ENCODE peak calls at places on chromosome 15, in seven cellular contexts. One of them, this sample, is unnamed.

GRCh38 chr15:44798815-44799214 is 62.5 kb downstream of the TRIM69 start:
- DNase-seq in ascending aorta: no peak
- DNase-seq in PC-9: no peak
- DNase-seq in ovary: no peak
- DNase-seq in neural progenitor cell: peak; percentile 22
- DNase-seq in naive thymus-derived CD4-positive, alpha-beta T cell: no peak
- DNase-seq in CD8-positive, alpha-beta memory T cell: no peak
- DNase-seq in this sample: no peak

GRCh38 chr15:59205839-59206622 is 612 bp upstream of the LDHAL6B start:
- DNase-seq in ascending aorta: no peak
- DNase-seq in PC-9: no peak
- DNase-seq in ovary: no peak
- DNase-seq in neural progenitor cell: no peak
- DNase-seq in naive thymus-derived CD4-positive, alpha-beta T cell: no peak
- DNase-seq in CD8-positive, alpha-beta memory T cell: no peak
- DNase-seq in this sample: no peak

GRCh38 chr15:100901702-100902435 is 17.3 kb upstream of the LRRK1 start:
- DNase-seq in ascending aorta: no peak
- DNase-seq in PC-9: no peak
- DNase-seq in ovary: peak; percentile 21
- DNase-seq in neural progenitor cell: no peak
- DNase-seq in naive thymus-derived CD4-positive, alpha-beta T cell: no peak
- DNase-seq in CD8-positive, alpha-beta memory T cell: no peak
- DNase-seq in this sample: peak; percentile 23

GRCh38 chr15:94674251-94674650 is 442.9 kb downstream of the MCTP2 start:
- DNase-seq in ascending aorta: no peak
- DNase-seq in PC-9: no peak
- DNase-seq in ovary: peak; percentile 16
- DNase-seq in neural progenitor cell: no peak
- DNase-seq in naive thymus-derived CD4-positive, alpha-beta T cell: no peak
- DNase-seq in CD8-positive, alpha-beta memory T cell: no peak
- DNase-seq in this sample: peak; percentile 5

GRCh38 chr15:71698752-71699151 is 111.6 kb upstream of the NR2E3 start:
- DNase-seq in ascending aorta: no peak
- DNase-seq in PC-9: no peak
- DNase-seq in ovary: no peak
- DNase-seq in neural progenitor cell: no peak
- DNase-seq in naive thymus-derived CD4-positive, alpha-beta T cell: no peak
- DNase-seq in CD8-positive, alpha-beta memory T cell: no peak
- DNase-seq in this sample: no peak

GRCh38 chr15:58486062-58486461 is 54.3 kb downstream of the LIPC start:
- DNase-seq in ascending aorta: no peak
- DNase-seq in PC-9: no peak
- DNase-seq in ovary: no peak
- DNase-seq in neural progenitor cell: no peak
- DNase-seq in naive thymus-derived CD4-positive, alpha-beta T cell: no peak
- DNase-seq in CD8-positive, alpha-beta memory T cell: no peak
- DNase-seq in this sample: no peak

GRCh38 chr15:82158811-82159210 is 103.7 kb downstream of the EFL1 start:
- DNase-seq in ascending aorta: no peak
- DNase-seq in PC-9: no peak
- DNase-seq in ovary: no peak
- DNase-seq in neural progenitor cell: no peak
- DNase-seq in naive thymus-derived CD4-positive, alpha-beta T cell: no peak
- DNase-seq in CD8-positive, alpha-beta memory T cell: no peak
- DNase-seq in this sample: no peak

GRCh38 chr15:101697488-101697887 is 26.8 kb downstream of the TARS3 start:
- DNase-seq in ascending aorta: no peak
- DNase-seq in PC-9: no peak
- DNase-seq in ovary: no peak
- DNase-seq in neural progenitor cell: no peak
- DNase-seq in naive thymus-derived CD4-positive, alpha-beta T cell: peak; percentile 58
- DNase-seq in CD8-positive, alpha-beta memory T cell: no peak
- DNase-seq in this sample: no peak

GRCh38 chr15:47964229-47964628 is 156.6 kb upstream of the SLC24A5 start:
- DNase-seq in ascending aorta: no peak
- DNase-seq in PC-9: no peak
- DNase-seq in ovary: no peak
- DNase-seq in neural progenitor cell: no peak
- DNase-seq in naive thymus-derived CD4-positive, alpha-beta T cell: no peak
- DNase-seq in CD8-positive, alpha-beta memory T cell: no peak
- DNase-seq in this sample: no peak

GRCh38 chr15:64461577-64462162 is 1.3 kb downstream of the ZNF609 start:
- DNase-seq in ascending aorta: no peak
- DNase-seq in PC-9: no peak
- DNase-seq in ovary: no peak
- DNase-seq in neural progenitor cell: peak; percentile 77
- DNase-seq in naive thymus-derived CD4-positive, alpha-beta T cell: peak; percentile 43
- DNase-seq in CD8-positive, alpha-beta memory T cell: no peak
- DNase-seq in this sample: peak; percentile 28

GRCh38 chr15:33098082-33099058 is 96.1 kb downstream of the FMN1 start:
- DNase-seq in ascending aorta: no peak
- DNase-seq in PC-9: peak; percentile 23
- DNase-seq in ovary: no peak
- DNase-seq in neural progenitor cell: no peak
- DNase-seq in naive thymus-derived CD4-positive, alpha-beta T cell: no peak
- DNase-seq in CD8-positive, alpha-beta memory T cell: no peak
- DNase-seq in this sample: peak; percentile 40

GRCh38 chr15:91100561-91101355 is 701 bp downstream of the SV2B start:
- DNase-seq in ascending aorta: no peak
- DNase-seq in PC-9: no peak
- DNase-seq in ovary: no peak
- DNase-seq in neural progenitor cell: peak; percentile 23
- DNase-seq in naive thymus-derived CD4-positive, alpha-beta T cell: no peak
- DNase-seq in CD8-positive, alpha-beta memory T cell: no peak
- DNase-seq in this sample: peak; percentile 37

GRCh38 chr15:101059381-101060341 is 140.5 kb downstream of the LRRK1 start:
- DNase-seq in ascending aorta: no peak
- DNase-seq in PC-9: no peak
- DNase-seq in ovary: no peak
- DNase-seq in neural progenitor cell: no peak
- DNase-seq in naive thymus-derived CD4-positive, alpha-beta T cell: no peak
- DNase-seq in CD8-positive, alpha-beta memory T cell: no peak
- DNase-seq in this sample: no peak

GRCh38 chr15:52328680-52329079 is 33.1 kb upstream of the MYO5C start:
- DNase-seq in ascending aorta: no peak
- DNase-seq in PC-9: no peak
- DNase-seq in ovary: no peak
- DNase-seq in neural progenitor cell: no peak
- DNase-seq in naive thymus-derived CD4-positive, alpha-beta T cell: no peak
- DNase-seq in CD8-positive, alpha-beta memory T cell: no peak
- DNase-seq in this sample: no peak

GRCh38 chr15:80070840-80071239 is 11.4 kb downstream of the ZFAND6 start:
- DNase-seq in ascending aorta: no peak
- DNase-seq in PC-9: no peak
- DNase-seq in ovary: no peak
- DNase-seq in neural progenitor cell: no peak
- DNase-seq in naive thymus-derived CD4-positive, alpha-beta T cell: no peak
- DNase-seq in CD8-positive, alpha-beta memory T cell: no peak
- DNase-seq in this sample: peak; percentile 39

GRCh38 chr15:81327526-81327925 is 3.6 kb upstream of the STARD5 start:
- DNase-seq in ascending aorta: no peak
- DNase-seq in PC-9: no peak
- DNase-seq in ovary: no peak
- DNase-seq in neural progenitor cell: no peak
- DNase-seq in naive thymus-derived CD4-positive, alpha-beta T cell: no peak
- DNase-seq in CD8-positive, alpha-beta memory T cell: no peak
- DNase-seq in this sample: peak; percentile 93

GRCh38 chr15:89776274-89777072 is at the start of gene MESP2:
- DNase-seq in ascending aorta: no peak
- DNase-seq in PC-9: peak; percentile 66
- DNase-seq in ovary: peak; percentile 81
- DNase-seq in neural progenitor cell: peak; percentile 96
- DNase-seq in naive thymus-derived CD4-positive, alpha-beta T cell: peak; percentile 36
- DNase-seq in CD8-positive, alpha-beta memory T cell: no peak
- DNase-seq in this sample: peak; percentile 81

GRCh38 chr15:89777821-89778380 is 1.8 kb downstream of the MESP2 start:
- DNase-seq in ascending aorta: no peak
- DNase-seq in PC-9: no peak
- DNase-seq in ovary: no peak
- DNase-seq in neural progenitor cell: no peak
- DNase-seq in naive thymus-derived CD4-positive, alpha-beta T cell: no peak
- DNase-seq in CD8-positive, alpha-beta memory T cell: no peak
- DNase-seq in this sample: no peak

GRCh38 chr15:89774492-89774891 is 1.6 kb upstream of the MESP2 start:
- DNase-seq in ascending aorta: no peak
- DNase-seq in PC-9: no peak
- DNase-seq in ovary: no peak
- DNase-seq in neural progenitor cell: no peak
- DNase-seq in naive thymus-derived CD4-positive, alpha-beta T cell: no peak
- DNase-seq in CD8-positive, alpha-beta memory T cell: no peak
- DNase-seq in this sample: no peak

GRCh38 chr15:89777073-89777820 is 1.1 kb downstream of the MESP2 start:
- DNase-seq in ascending aorta: no peak
- DNase-seq in PC-9: no peak
- DNase-seq in ovary: no peak
- DNase-seq in neural progenitor cell: no peak
- DNase-seq in naive thymus-derived CD4-positive, alpha-beta T cell: no peak
- DNase-seq in CD8-positive, alpha-beta memory T cell: no peak
- DNase-seq in this sample: no peak

DNA sequence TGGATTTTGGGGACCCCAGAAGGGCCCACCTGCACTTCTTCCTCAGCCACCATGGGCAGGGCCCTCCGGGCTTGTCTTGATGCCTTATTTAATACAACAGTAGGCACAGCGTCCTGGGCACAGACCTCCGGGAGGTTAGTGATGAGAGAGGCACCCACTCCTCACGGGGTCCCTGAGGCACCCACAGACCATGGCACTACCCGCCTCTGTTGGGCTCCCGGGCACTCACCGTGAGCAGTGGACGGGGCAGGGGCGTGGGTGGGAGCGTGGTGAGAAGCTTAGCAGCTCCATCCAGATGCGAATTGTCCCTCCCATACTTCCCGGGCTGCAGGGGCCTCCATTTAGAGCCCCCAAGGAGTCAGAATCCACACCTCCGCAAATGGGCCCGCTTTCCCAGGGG is 317 bp upstream of the MESP2 start:
- DNase-seq in ascending aorta: no peak
- DNase-seq in PC-9: no peak
- DNase-seq in ovary: no peak
- DNase-seq in neural progenitor cell: no peak
- DNase-seq in naive thymus-derived CD4-positive, alpha-beta T cell: no peak
- DNase-seq in CD8-positive, alpha-beta memory T cell: no peak
- DNase-seq in this sample: no peak
- H3K4me3 ChIP-seq in ascending aorta: peak overlapping the region; percentile 50
- H3K4me3 ChIP-seq in PC-9: no peak overlapping the region
- H3K4me3 ChIP-seq in ovary: peak overlapping the region; percentile 41
- H3K4me3 ChIP-seq in neural progenitor cell: no peak overlapping the region
- H3K4me3 ChIP-seq in naive thymus-derived CD4-positive, alpha-beta T cell: no peak overlapping the region
- H3K4me3 ChIP-seq in CD8-positive, alpha-beta memory T cell: no peak overlapping the region
- H3K4me3 ChIP-seq in this sample: peak overlapping the region; percentile 46

DNA sequence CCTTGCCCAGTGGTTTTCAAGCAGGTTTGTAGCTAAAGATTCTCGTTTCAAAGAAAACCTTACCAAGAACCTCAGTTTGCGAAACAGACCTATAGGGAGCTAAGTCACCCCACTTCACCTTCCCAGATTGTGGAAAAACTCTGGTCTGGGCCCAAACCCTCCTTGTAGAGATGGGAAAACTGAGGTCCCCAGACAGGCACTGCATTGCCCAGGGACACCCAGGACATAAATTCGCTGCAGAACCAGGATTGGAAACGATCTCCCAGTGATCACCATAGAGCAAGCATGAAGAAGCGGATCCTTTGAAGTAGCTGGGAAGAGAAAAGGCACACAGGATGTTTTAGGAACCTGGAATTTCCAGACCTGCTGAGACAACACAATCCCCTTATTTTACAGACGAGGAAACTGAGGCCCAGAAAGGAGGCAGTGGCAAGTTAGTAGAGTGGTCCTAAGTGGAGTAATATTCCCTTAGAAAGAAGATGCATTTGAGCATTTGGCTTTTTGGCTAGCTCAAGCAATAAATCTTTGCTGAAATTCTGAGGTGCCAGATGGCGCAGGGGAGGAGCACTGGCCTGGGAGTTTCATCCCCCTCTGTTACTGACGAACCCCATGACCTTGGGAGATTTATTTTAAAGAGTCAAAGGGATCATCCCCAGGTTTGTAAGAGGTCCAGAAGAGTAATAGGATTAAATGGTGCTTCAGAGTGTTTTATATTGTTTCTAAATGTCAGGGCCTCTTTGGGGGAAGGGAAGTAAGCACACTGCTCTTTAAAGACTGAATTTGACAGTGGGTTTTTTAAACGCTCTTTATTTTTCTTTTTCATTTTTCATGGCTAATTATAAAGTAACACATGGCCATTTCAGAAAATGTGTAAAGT is 85.3 kb upstream of the PIAS1 start:
- DNase-seq in ascending aorta: no peak
- DNase-seq in PC-9: no peak
- DNase-seq in ovary: no peak
- DNase-seq in neural progenitor cell: peak; percentile 36
- DNase-seq in naive thymus-derived CD4-positive, alpha-beta T cell: no peak
- DNase-seq in CD8-positive, alpha-beta memory T cell: no peak
- DNase-seq in this sample: no peak
- H3K4me3 ChIP-seq in ascending aorta: peak overlapping the region; percentile 41
- H3K4me3 ChIP-seq in PC-9: no peak overlapping the region
- H3K4me3 ChIP-seq in ovary: no peak overlapping the region
- H3K4me3 ChIP-seq in neural progenitor cell: peak overlapping the region; percentile 48
- H3K4me3 ChIP-seq in naive thymus-derived CD4-positive, alpha-beta T cell: no peak overlapping the region
- H3K4me3 ChIP-seq in CD8-positive, alpha-beta memory T cell: no peak overlapping the region
- H3K4me3 ChIP-seq in this sample: peak overlapping the region; percentile 51

GRCh38 chr15:74869726-74870407 is 3.3 kb downstream of the SCAMP2 start:
- DNase-seq in ascending aorta: peak; percentile 40
- DNase-seq in PC-9: no peak
- DNase-seq in ovary: no peak
- DNase-seq in neural progenitor cell: no peak
- DNase-seq in naive thymus-derived CD4-positive, alpha-beta T cell: no peak
- DNase-seq in CD8-positive, alpha-beta memory T cell: peak; percentile 57
- DNase-seq in this sample: peak; percentile 50
- H3K4me3 ChIP-seq in ascending aorta: no peak overlapping the region
- H3K4me3 ChIP-seq in PC-9: no peak overlapping the region
- H3K4me3 ChIP-seq in ovary: no peak overlapping the region
- H3K4me3 ChIP-seq in neural progenitor cell: no peak overlapping the region
- H3K4me3 ChIP-seq in naive thymus-derived CD4-positive, alpha-beta T cell: peak overlapping the region; percentile 12
- H3K4me3 ChIP-seq in CD8-positive, alpha-beta memory T cell: peak overlapping the region; percentile 21
- H3K4me3 ChIP-seq in this sample: no peak overlapping the region

GRCh38 chr15:74768771-74769342 is 13.0 kb upstream of the CSK start:
- DNase-seq in ascending aorta: no peak
- DNase-seq in PC-9: peak; percentile 52
- DNase-seq in ovary: peak; percentile 50
- DNase-seq in neural progenitor cell: peak; percentile 81
- DNase-seq in naive thymus-derived CD4-positive, alpha-beta T cell: peak; percentile 63
- DNase-seq in CD8-positive, alpha-beta memory T cell: peak; percentile 76
- DNase-seq in this sample: peak; percentile 49

GRCh38 chr15:74767167-74768098 is 14.4 kb upstream of the CSK start:
- DNase-seq in ascending aorta: no peak
- DNase-seq in PC-9: no peak
- DNase-seq in ovary: no peak
- DNase-seq in neural progenitor cell: no peak
- DNase-seq in naive thymus-derived CD4-positive, alpha-beta T cell: no peak
- DNase-seq in CD8-positive, alpha-beta memory T cell: no peak
- DNase-seq in this sample: no peak

GRCh38 chr15:74770211-74770892 is 11.5 kb upstream of the CSK start:
- DNase-seq in ascending aorta: no peak
- DNase-seq in PC-9: no peak
- DNase-seq in ovary: no peak
- DNase-seq in neural progenitor cell: no peak
- DNase-seq in naive thymus-derived CD4-positive, alpha-beta T cell: no peak
- DNase-seq in CD8-positive, alpha-beta memory T cell: peak; percentile 39
- DNase-seq in this sample: no peak

GRCh38 chr15:74769463-74770025 is 12.3 kb upstream of the CSK start:
- DNase-seq in ascending aorta: no peak
- DNase-seq in PC-9: no peak
- DNase-seq in ovary: no peak
- DNase-seq in neural progenitor cell: no peak
- DNase-seq in naive thymus-derived CD4-positive, alpha-beta T cell: no peak
- DNase-seq in CD8-positive, alpha-beta memory T cell: no peak
- DNase-seq in this sample: no peak

GRCh38 chr15:74768099-74768770 is 13.6 kb upstream of the CSK start:
- DNase-seq in ascending aorta: no peak
- DNase-seq in PC-9: no peak
- DNase-seq in ovary: no peak
- DNase-seq in neural progenitor cell: peak; percentile 53
- DNase-seq in naive thymus-derived CD4-positive, alpha-beta T cell: no peak
- DNase-seq in CD8-positive, alpha-beta memory T cell: no peak
- DNase-seq in this sample: no peak
- H3K4me3 ChIP-seq in ascending aorta: no peak overlapping the region
- H3K4me3 ChIP-seq in PC-9: no peak overlapping the region
- H3K4me3 ChIP-seq in ovary: no peak overlapping the region
- H3K4me3 ChIP-seq in neural progenitor cell: no peak overlapping the region
- H3K4me3 ChIP-seq in naive thymus-derived CD4-positive, alpha-beta T cell: no peak overlapping the region
- H3K4me3 ChIP-seq in CD8-positive, alpha-beta memory T cell: no peak overlapping the region
- H3K4me3 ChIP-seq in this sample: peak overlapping the region; percentile 23

This sample was measured in fibroblast of villous mesenchyme.